ENCODE peak calls at places on chromosome 22, in nine cellular contexts. M is lower leg skin, D is Panc1, O is psoas muscle, Z is nephron progenitor cell, W is vagina, U is neural crest cell, F is upper lobe of right lung, P is GM12865. G is an unnamed sample.

GRCh38 chr22:36745301-36745995 is 30.5 kb downstream of the IFT27 start:
- DNase-seq in M (no peak), D (no peak), O (no peak), Z (no peak), W (no peak), U (no peak), F (peak), P (no peak), G (no peak)

GRCh38 chr22:44928064-44928463 is 81.7 kb downstream of the PHF21B start:
- DNase-seq in M (no peak), D (no peak), O (no peak), Z (no peak), W (no peak), U (no peak), F (no peak), P (no peak), G (no peak)

GRCh38 chr22:50706481-50707125 is 31.4 kb upstream of the ACR start:
- DNase-seq in M (no peak), D (no peak), O (no peak), Z (no peak), W (no peak), U (no peak), F (peak), P (no peak), G (no peak)

GRCh38 chr22:44685384-44686056 is 16.5 kb upstream of the PRR5 start:
- DNase-seq in M (peak), D (no peak), O (peak), Z (peak), W (no peak), U (peak), F (peak), P (peak), G (peak)

GRCh38 chr22:31451709-31452571 is 37.7 kb downstream of the EIF4ENIF1 start:
- DNase-seq in M (no peak), D (peak), O (no peak), Z (no peak), W (no peak), U (no peak), F (no peak), P (peak), G (no peak)

GRCh38 chr22:22681221-22681739 is 36.9 kb downstream of the GGTLC2 start:
- DNase-seq in M (no peak), D (no peak), O (no peak), Z (no peak), W (no peak), U (no peak), F (no peak), P (no peak), G (no peak)

GRCh38 chr22:37965940-37966664 is 12.6 kb downstream of the POLR2F start:
- DNase-seq in M (no peak), D (no peak), O (no peak), Z (no peak), W (no peak), U (no peak), F (no peak), P (no peak), G (no peak)

GRCh38 chr22:26512149-26512793 is at the start of gene TFIP11:
- DNase-seq in M (peak), D (peak), O (peak), Z (peak), W (peak), U (peak), F (peak), P (peak), G (peak)

GRCh38 chr22:38104084-38104483 is 6.4 kb downstream of the BAIAP2L2 start:
- DNase-seq in M (no peak), D (no peak), O (no peak), Z (no peak), W (no peak), U (no peak), F (no peak), P (no peak), G (no peak)

GRCh38 chr22:37601540-37602442 is 6.8 kb upstream of the GGA1 start:
- DNase-seq in M (no peak), D (no peak), O (no peak), Z (peak), W (no peak), U (peak), F (no peak), P (peak), G (no peak)

GRCh38 chr22:37291559-37292298 is 9.4 kb downstream of the CYTH4 start:
- DNase-seq in M (no peak), D (no peak), O (no peak), Z (no peak), W (no peak), U (no peak), F (no peak), P (no peak), G (no peak)

GRCh38 chr22:23856721-23857605 is 712 bp upstream of the SLC2A11 start:
- DNase-seq in M (no peak), D (no peak), O (peak), Z (peak), W (no peak), U (peak), F (peak), P (peak), G (peak)

GRCh38 chr22:38144025-38144405 is 33.5 kb upstream of the BAIAP2L2 start:
- DNase-seq in M (no peak), D (no peak), O (no peak), Z (no peak), W (no peak), U (no peak), F (peak), P (no peak), G (no peak)

GRCh38 chr22:22590136-22590891 is 31.2 kb upstream of the PRAME start:
- DNase-seq in M (no peak), D (no peak), O (no peak), Z (no peak), W (no peak), U (no peak), F (no peak), P (no peak), G (no peak)

DNA sequence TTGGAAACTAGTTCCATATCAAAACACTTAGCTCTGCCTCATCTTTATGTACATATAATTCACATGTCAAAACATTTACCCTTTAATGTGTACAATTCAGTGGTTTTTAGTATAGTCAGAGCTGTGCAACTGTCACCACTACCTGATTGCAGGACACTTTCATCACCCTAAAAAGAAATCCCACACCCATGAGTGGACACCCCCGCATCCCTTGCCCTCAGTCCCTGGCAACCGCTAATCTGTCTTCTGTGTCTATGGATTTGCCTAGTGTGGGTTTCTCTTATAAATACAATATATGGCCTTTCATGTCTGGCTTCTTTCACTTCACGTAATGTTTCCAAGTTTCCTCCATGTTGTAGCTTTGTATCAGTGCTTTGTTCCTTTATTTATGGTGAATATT is 8.6 kb upstream of the EMID1 start:
- DNase-seq in M (no peak), D (no peak), O (no peak), Z (no peak), W (no peak), U (no peak), F (peak), P (no peak), G (no peak)
- TF ChIP-seq CTCF in M (no peak), D (no peak), O (no peak), Z (no peak), W (no peak), U (no peak), F (no peak), P (no peak), G (no peak)

DNA sequence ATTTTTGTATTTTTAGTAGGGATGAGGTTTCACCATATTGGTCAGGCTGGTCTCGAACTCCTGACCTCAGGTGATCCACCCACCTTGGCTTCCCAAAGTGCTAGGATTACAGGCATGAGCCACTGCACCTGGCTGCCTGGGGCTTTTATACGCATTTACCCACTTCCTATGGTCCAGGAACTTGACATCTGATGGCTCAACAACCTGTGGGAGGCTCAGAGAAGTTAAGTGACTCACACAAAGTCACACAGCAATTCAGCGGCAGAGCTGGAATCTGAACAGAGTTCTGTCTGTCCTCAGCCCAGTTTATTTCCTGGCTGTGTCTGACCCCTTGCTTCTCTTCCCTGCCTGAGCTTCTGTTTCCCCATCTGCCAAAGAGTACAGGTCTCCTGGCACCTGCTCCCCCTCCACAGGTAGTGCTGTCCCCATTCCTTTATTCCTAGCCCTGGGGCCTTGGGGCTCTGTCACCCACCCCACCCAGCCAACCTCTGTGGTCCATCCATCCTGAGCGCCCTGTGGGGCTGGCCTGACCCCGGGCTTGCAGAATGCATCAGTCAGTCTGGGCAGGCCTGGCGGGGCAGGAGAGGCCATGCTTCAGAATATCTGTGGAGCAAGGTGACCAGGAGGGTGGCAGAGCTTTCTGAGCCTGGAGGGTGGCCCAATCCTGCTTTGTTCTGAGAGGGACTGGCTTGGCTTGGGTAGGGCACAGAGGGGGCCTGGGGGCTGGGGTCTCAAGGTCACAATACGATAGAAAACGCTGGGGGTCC is 50.6 kb downstream of the CACNA1I start:
- DNase-seq in M (no peak), D (no peak), O (no peak), Z (no peak), W (no peak), U (no peak), F (no peak), P (no peak), G (no peak)
- TF ChIP-seq CTCF in M (no peak), D (no peak), O (no peak), Z (no peak), W (no peak), U (no peak), F (no peak), P (no peak), G (no peak)

DNA sequence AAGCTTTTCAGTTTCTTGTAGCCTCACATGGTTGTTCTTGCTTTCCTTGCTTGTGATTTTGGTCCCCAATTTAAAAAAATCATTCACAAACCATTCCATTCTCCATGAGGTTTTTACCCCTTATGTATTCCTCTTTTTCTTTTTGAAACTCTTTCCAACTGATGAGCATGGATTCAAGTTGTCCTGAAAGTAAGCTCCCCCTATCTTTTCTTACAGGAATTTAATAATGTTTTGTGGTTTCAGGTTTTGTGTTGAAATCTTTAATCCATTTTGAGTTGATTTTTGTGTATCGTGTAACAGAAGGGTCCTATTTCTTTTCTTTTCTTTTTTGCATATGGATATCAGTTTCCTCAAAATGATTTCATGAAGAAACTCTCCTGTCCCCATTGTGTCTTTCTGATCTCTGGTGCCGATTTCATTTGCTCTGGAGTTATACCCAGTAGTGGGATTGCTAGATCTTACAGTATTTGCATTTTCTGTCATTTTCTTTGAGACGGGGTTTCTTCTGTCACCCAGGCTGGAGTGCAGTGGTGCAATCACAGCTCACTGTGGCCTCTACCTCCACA is 58.5 kb downstream of the LRRC74B start:
- DNase-seq in M (no peak), D (no peak), O (no peak), Z (no peak), W (no peak), U (no peak), F (no peak), P (no peak), G (no peak)
- TF ChIP-seq CTCF in M (no peak), D (no peak), O (no peak), Z (no peak), W (no peak), U (no peak), F (no peak), P (no peak), G (no peak)

DNA sequence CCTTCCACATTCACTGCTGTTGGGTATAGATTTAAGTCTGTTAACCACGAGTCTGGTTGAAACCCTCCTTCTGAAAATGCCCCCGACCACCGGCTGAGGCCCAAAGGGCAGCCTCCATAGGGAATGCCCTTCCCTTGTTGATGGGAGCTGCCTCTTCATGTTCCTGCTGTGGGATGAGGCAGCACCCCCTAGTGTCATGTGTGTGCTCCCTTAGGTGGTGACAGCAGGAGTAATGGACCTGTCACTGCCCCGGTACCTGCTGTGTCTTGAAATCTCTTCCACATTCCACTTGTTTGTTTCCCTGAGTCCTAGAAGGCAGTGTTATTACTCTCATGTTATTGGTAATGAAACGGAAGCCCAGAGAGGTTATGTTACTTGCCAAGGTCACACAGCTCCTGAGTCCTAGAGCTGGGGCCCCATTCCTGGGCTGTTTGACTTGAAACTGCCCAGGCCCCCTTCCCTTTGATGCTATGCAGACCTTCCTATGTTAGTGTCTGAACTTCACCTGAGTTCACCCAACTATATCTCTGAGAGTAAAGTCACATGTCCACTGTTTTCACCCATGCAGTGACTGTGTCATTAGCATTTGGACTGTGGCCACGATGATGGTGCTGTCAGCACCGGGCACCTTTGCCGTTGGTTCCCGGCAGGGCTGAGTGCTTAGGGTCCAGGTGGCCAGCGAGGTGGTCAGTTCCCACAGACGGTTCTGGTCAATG is 234.3 kb downstream of the TBC1D22A start:
- DNase-seq in M (no peak), D (no peak), O (no peak), Z (no peak), W (no peak), U (no peak), F (no peak), P (no peak), G (no peak)
- TF ChIP-seq CTCF in M (no peak), D (no peak), O (no peak), Z (no peak), W (no peak), U (no peak), F (no peak), P (peak), G (no peak)

DNA sequence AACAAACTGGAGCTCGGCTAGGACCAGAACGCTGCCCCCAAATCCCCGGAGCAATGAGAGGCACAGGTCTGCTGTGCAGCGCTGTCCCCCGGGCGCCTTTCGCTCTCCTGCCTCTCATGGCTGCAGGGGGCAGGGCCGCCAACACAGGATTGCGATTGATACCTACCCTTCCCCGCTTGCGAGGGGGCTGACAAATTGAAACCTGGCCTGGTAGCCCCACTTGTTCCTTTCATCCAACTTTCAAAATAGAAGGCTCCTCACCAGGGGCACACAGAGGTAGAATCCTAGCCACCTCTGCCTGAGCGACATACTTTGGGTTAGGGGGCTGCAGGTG is 642 bp upstream of the CASTOR1 start:
- DNase-seq in M (no peak), D (no peak), O (no peak), Z (no peak), W (no peak), U (no peak), F (no peak), P (no peak), G (no peak)
- TF ChIP-seq CTCF in M (no peak), D (no peak), O (no peak), Z (no peak), W (no peak), U (no peak), F (no peak), P (no peak), G (no peak)

GRCh38 chr22:41469218-41469851 is 418 bp downstream of the ACO2 start:
- DNase-seq in M (no peak), D (no peak), O (peak), Z (no peak), W (no peak), U (no peak), F (no peak), P (peak), G (peak)
- TF ChIP-seq CTCF in M (no peak), D (no peak), O (no peak), Z (no peak), W (no peak), U (no peak), F (no peak), P (no peak), G (no peak)

GRCh38 chr22:32796865-32797573 is 4.5 kb upstream of the TIMP3 start:
- DNase-seq in M (peak), D (peak), O (peak), Z (peak), W (no peak), U (peak), F (peak), P (peak), G (peak)

GRCh38 chr22:32791056-32791455 is 10.4 kb upstream of the TIMP3 start:
- DNase-seq in M (no peak), D (no peak), O (no peak), Z (no peak), W (no peak), U (no peak), F (no peak), P (no peak), G (no peak)

GRCh38 chr22:32794449-32795213 is 6.9 kb upstream of the TIMP3 start:
- DNase-seq in M (no peak), D (no peak), O (no peak), Z (no peak), W (no peak), U (no peak), F (no peak), P (no peak), G (no peak)

GRCh38 chr22:32793604-32794003 is 7.9 kb upstream of the TIMP3 start:
- DNase-seq in M (no peak), D (no peak), O (no peak), Z (no peak), W (no peak), U (no peak), F (no peak), P (no peak), G (no peak)

DNA sequence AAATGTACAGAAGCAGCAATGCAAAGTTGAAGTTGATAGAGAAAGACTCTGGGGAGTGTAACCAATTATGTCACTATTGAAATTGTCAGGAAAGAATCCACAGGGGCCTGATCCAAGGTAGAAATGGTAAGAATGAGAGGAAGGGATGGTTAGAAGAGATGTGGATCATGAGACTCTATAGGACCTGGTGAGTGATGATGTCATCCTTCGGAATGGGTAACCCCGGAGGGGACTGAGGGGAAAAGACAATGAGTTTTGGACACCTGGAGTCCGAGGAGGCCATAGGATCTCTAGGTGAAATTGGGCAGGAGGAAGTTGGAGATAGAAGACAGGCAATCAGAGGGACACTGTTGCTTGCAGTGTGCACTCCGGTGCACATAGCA is 6.3 kb upstream of the TIMP3 start:
- DNase-seq in M (no peak), D (no peak), O (no peak), Z (no peak), W (no peak), U (no peak), F (no peak), P (no peak), G (no peak)
- TF ChIP-seq CTCF in M (no peak), D (no peak), O (no peak), Z (no peak), W (no peak), U (no peak), F (no peak), P (no peak), G (no peak)